ENCODE peak calls at places on chromosomes 11 and 22, in ten cellular contexts. One of them, this sample, is unnamed.
A peak's percentile ranks its signal among the peaks of the same experiment; 100 is the strongest.

GRCh38 chr11:85682330-85683305 is 3.4 kb downstream of the CCDC89 start:
- DNase-seq in astrocyte: peak; percentile 30
- DNase-seq in brain microvascular endothelial cell: peak; percentile 17
- DNase-seq in pancreas: peak; percentile 64
- DNase-seq in sigmoid colon: peak; percentile 84
- DNase-seq in fibroblast of the aortic adventitia: peak; percentile 60
- DNase-seq in LNCaP clone FGC: no peak
- DNase-seq in transverse colon: peak; percentile 55
- DNase-seq in GM23338: no peak
- DNase-seq in adrenal gland: peak; percentile 58
- DNase-seq in this sample: no peak

GRCh38 chr11:79369094-79369493 is 71.7 kb downstream of the TENM4 start:
- DNase-seq in pancreas: no peak
- DNase-seq in transverse colon: no peak
- DNase-seq in adrenal gland: no peak
- DNase-seq in fibroblast of the aortic adventitia: no peak
- DNase-seq in astrocyte: no peak
- DNase-seq in brain microvascular endothelial cell: no peak
- DNase-seq in LNCaP clone FGC: no peak
- DNase-seq in sigmoid colon: no peak
- DNase-seq in GM23338: no peak
- DNase-seq in this sample: no peak

GRCh38 chr22:20138417-20138738 is 6.8 kb downstream of the ZDHHC8 start:
- DNase-seq in sigmoid colon: no peak
- DNase-seq in GM23338: no peak
- DNase-seq in adrenal gland: no peak
- DNase-seq in astrocyte: no peak
- DNase-seq in fibroblast of the aortic adventitia: no peak
- DNase-seq in LNCaP clone FGC: no peak
- DNase-seq in brain microvascular endothelial cell: no peak
- DNase-seq in transverse colon: no peak
- DNase-seq in pancreas: no peak
- DNase-seq in this sample: no peak

GRCh38 chr11:98536023-98536422 is 484.7 kb upstream of the CNTN5 start:
- DNase-seq in pancreas: no peak
- DNase-seq in astrocyte: no peak
- DNase-seq in sigmoid colon: no peak
- DNase-seq in transverse colon: no peak
- DNase-seq in adrenal gland: no peak
- DNase-seq in GM23338: no peak
- DNase-seq in LNCaP clone FGC: no peak
- DNase-seq in fibroblast of the aortic adventitia: no peak
- DNase-seq in brain microvascular endothelial cell: no peak
- DNase-seq in this sample: no peak

GRCh38 chr11:126607374-126607773 is 251.9 kb downstream of the ST3GAL4 start:
- DNase-seq in sigmoid colon: no peak
- DNase-seq in pancreas: peak; percentile 43
- DNase-seq in fibroblast of the aortic adventitia: peak; percentile 61
- DNase-seq in adrenal gland: peak; percentile 53
- DNase-seq in transverse colon: peak; percentile 25
- DNase-seq in GM23338: peak; percentile 89
- DNase-seq in brain microvascular endothelial cell: peak; percentile 59
- DNase-seq in LNCaP clone FGC: peak; percentile 7
- DNase-seq in astrocyte: peak; percentile 27
- DNase-seq in this sample: peak; percentile 55

GRCh38 chr11:118621071-118621815 is 13.8 kb downstream of the PHLDB1 start:
- DNase-seq in transverse colon: peak; percentile 82
- DNase-seq in LNCaP clone FGC: no peak
- DNase-seq in pancreas: peak; percentile 77
- DNase-seq in adrenal gland: peak; percentile 89
- DNase-seq in brain microvascular endothelial cell: peak; percentile 90
- DNase-seq in fibroblast of the aortic adventitia: peak; percentile 81
- DNase-seq in astrocyte: peak; percentile 82
- DNase-seq in sigmoid colon: peak; percentile 96
- DNase-seq in GM23338: peak; percentile 95
- DNase-seq in this sample: peak; percentile 75

GRCh38 chr22:49431559-49431958 is 396.1 kb downstream of the BRD1 start:
- DNase-seq in adrenal gland: no peak
- DNase-seq in pancreas: no peak
- DNase-seq in LNCaP clone FGC: no peak
- DNase-seq in GM23338: no peak
- DNase-seq in sigmoid colon: no peak
- DNase-seq in transverse colon: no peak
- DNase-seq in brain microvascular endothelial cell: no peak
- DNase-seq in fibroblast of the aortic adventitia: no peak
- DNase-seq in astrocyte: no peak
- DNase-seq in this sample: no peak

GRCh38 chr11:47917643-47918369 is 62.6 kb upstream of the PTPRJ start:
- DNase-seq in fibroblast of the aortic adventitia: peak; percentile 100
- DNase-seq in GM23338: peak; percentile 66
- DNase-seq in brain microvascular endothelial cell: peak; percentile 59
- DNase-seq in transverse colon: peak; percentile 73
- DNase-seq in astrocyte: peak; percentile 94
- DNase-seq in adrenal gland: peak; percentile 81
- DNase-seq in sigmoid colon: peak; percentile 96
- DNase-seq in pancreas: peak; percentile 93
- DNase-seq in LNCaP clone FGC: no peak
- DNase-seq in this sample: peak; percentile 87

GRCh38 chr11:76666408-76666807 is 4.1 kb downstream of the LRRC32 start:
- DNase-seq in sigmoid colon: peak; percentile 69
- DNase-seq in adrenal gland: no peak
- DNase-seq in GM23338: peak; percentile 30
- DNase-seq in pancreas: no peak
- DNase-seq in brain microvascular endothelial cell: no peak
- DNase-seq in transverse colon: peak; percentile 14
- DNase-seq in astrocyte: no peak
- DNase-seq in LNCaP clone FGC: no peak
- DNase-seq in fibroblast of the aortic adventitia: peak; percentile 56
- DNase-seq in this sample: no peak

GRCh38 chr11:114147389-114148382 is 88.2 kb downstream of the ZBTB16 start:
- DNase-seq in GM23338: no peak
- DNase-seq in sigmoid colon: peak; percentile 72
- DNase-seq in astrocyte: no peak
- DNase-seq in fibroblast of the aortic adventitia: peak; percentile 23
- DNase-seq in transverse colon: no peak
- DNase-seq in brain microvascular endothelial cell: no peak
- DNase-seq in LNCaP clone FGC: no peak
- DNase-seq in pancreas: no peak
- DNase-seq in adrenal gland: peak; percentile 62
- DNase-seq in this sample: no peak

GRCh38 chr11:77351281-77351905 is 49.9 kb upstream of the GDPD4 start:
- DNase-seq in transverse colon: no peak
- DNase-seq in sigmoid colon: no peak
- DNase-seq in fibroblast of the aortic adventitia: peak; percentile 47
- DNase-seq in brain microvascular endothelial cell: no peak
- DNase-seq in LNCaP clone FGC: no peak
- DNase-seq in astrocyte: no peak
- DNase-seq in pancreas: no peak
- DNase-seq in GM23338: no peak
- DNase-seq in adrenal gland: no peak
- DNase-seq in this sample: no peak

DNA sequence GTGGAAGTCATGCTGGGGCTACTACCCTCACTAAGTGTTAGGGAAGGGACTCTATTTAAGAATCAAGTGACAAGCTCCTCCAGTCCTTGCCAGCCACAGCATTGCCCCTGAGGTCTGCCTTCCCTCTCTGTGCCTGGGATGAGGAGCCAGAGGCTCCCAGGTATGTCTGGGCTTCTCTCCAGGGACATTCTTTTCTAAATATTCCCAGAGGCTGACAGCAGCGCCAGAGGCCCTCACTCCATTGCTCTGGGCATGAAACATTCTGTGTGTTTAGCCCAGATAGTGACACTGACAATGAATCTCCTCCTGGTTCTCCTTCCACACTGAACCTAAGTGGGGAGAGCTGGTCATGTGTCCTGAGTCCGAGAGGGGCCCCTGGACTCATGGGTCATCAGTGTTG is 2.2 kb downstream of the OR51E1 start:
- DNase-seq in transverse colon: no peak
- DNase-seq in brain microvascular endothelial cell: no peak
- DNase-seq in fibroblast of the aortic adventitia: no peak
- DNase-seq in astrocyte: no peak
- DNase-seq in sigmoid colon: no peak
- DNase-seq in adrenal gland: no peak
- DNase-seq in pancreas: no peak
- DNase-seq in LNCaP clone FGC: no peak
- DNase-seq in GM23338: no peak
- DNase-seq in this sample: no peak
- H3K4me3 ChIP-seq in transverse colon: no peak overlapping the region
- H3K4me3 ChIP-seq in brain microvascular endothelial cell: no peak overlapping the region
- H3K4me3 ChIP-seq in fibroblast of the aortic adventitia: no peak overlapping the region
- H3K4me3 ChIP-seq in astrocyte: no peak overlapping the region
- H3K4me3 ChIP-seq in sigmoid colon: no peak overlapping the region
- H3K4me3 ChIP-seq in adrenal gland: no peak overlapping the region
- H3K4me3 ChIP-seq in pancreas: no peak overlapping the region
- H3K4me3 ChIP-seq in LNCaP clone FGC: no peak overlapping the region
- H3K4me3 ChIP-seq in GM23338: no peak overlapping the region
- H3K4me3 ChIP-seq in this sample: no peak overlapping the region

GRCh38 chr11:1625541-1625940 is 3.6 kb upstream of the KRTAP5-4 start:
- DNase-seq in pancreas: no peak
- DNase-seq in transverse colon: no peak
- DNase-seq in GM23338: no peak
- DNase-seq in astrocyte: no peak
- DNase-seq in adrenal gland: no peak
- DNase-seq in sigmoid colon: peak; percentile 45
- DNase-seq in LNCaP clone FGC: no peak
- DNase-seq in brain microvascular endothelial cell: no peak
- DNase-seq in fibroblast of the aortic adventitia: no peak
- DNase-seq in this sample: no peak

GRCh38 chr11:1632053-1632714 is 2.6 kb downstream of the KRTAP5-5 start:
- DNase-seq in LNCaP clone FGC: no peak
- DNase-seq in fibroblast of the aortic adventitia: no peak
- DNase-seq in adrenal gland: no peak
- DNase-seq in astrocyte: no peak
- DNase-seq in brain microvascular endothelial cell: no peak
- DNase-seq in pancreas: peak; percentile 53
- DNase-seq in sigmoid colon: peak; percentile 44
- DNase-seq in GM23338: no peak
- DNase-seq in transverse colon: no peak
- DNase-seq in this sample: no peak

GRCh38 chr11:1631066-1631568 is 1.5 kb downstream of the KRTAP5-5 start:
- DNase-seq in fibroblast of the aortic adventitia: no peak
- DNase-seq in brain microvascular endothelial cell: no peak
- DNase-seq in astrocyte: no peak
- DNase-seq in transverse colon: no peak
- DNase-seq in adrenal gland: no peak
- DNase-seq in sigmoid colon: peak; percentile 41
- DNase-seq in pancreas: no peak
- DNase-seq in GM23338: no peak
- DNase-seq in LNCaP clone FGC: no peak
- DNase-seq in this sample: no peak

GRCh38 chr11:1629326-1630185 is at the start of gene KRTAP5-5:
- DNase-seq in sigmoid colon: no peak
- DNase-seq in brain microvascular endothelial cell: no peak
- DNase-seq in astrocyte: no peak
- DNase-seq in LNCaP clone FGC: no peak
- DNase-seq in pancreas: no peak
- DNase-seq in transverse colon: no peak
- DNase-seq in adrenal gland: no peak
- DNase-seq in GM23338: peak; percentile 22
- DNase-seq in fibroblast of the aortic adventitia: no peak
- DNase-seq in this sample: no peak

DNA sequence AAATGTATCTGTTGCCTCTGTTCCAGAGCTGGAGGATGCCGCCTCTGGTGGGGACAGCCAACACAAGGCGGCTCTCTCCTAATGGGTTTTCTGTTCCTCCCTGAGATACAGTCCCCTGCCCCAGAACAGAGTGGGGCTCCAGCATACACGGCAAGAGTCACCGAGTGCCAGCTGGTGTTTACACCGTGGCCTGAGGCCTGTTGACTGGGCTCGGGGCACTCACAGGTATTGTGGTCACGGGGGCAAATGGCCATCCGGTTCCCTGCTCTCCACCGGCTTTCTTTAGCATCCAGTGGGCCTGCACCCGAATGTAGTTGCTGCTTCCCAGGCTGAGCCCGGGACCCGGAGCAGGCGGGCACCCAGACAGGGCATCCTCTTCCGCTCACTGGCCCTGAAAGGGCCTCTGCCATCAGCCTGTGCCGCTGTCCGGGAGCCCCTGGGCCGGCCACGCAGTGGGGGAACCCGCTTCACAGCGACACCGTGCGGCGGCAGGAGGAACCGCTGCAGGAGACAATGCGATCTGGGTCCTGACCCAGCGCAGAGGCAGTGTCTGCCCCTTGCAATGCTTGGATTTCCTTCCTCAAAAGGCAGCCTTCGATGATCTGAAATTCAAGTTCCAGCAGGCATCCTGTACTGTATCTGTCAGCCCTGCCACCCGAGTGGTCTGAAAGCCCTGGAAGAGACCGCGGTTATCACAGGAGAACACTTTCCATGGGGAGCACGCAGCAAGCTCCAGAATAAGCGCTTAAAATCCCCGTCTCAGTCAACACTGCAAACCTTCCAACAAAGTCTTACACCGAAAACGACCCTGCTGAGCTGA is 859 bp upstream of the KRTAP5-5 start:
- DNase-seq in sigmoid colon: peak; percentile 60
- DNase-seq in GM23338: peak; percentile 79
- DNase-seq in transverse colon: peak; percentile 64
- DNase-seq in astrocyte: peak; percentile 3
- DNase-seq in fibroblast of the aortic adventitia: peak; percentile 10
- DNase-seq in brain microvascular endothelial cell: no peak
- DNase-seq in LNCaP clone FGC: no peak
- DNase-seq in adrenal gland: peak; percentile 53
- DNase-seq in pancreas: no peak
- DNase-seq in this sample: no peak
- TF ChIP-seq CTCF in sigmoid colon: peak; percentile 60
- TF ChIP-seq CTCF in GM23338: peak; percentile 88
- TF ChIP-seq CTCF in transverse colon: peak; percentile 95
- TF ChIP-seq CTCF in astrocyte: peak; percentile 75
- TF ChIP-seq CTCF in fibroblast of the aortic adventitia: peak; percentile 88
- TF ChIP-seq CTCF in brain microvascular endothelial cell: peak; percentile 98
- TF ChIP-seq CTCF in LNCaP clone FGC: peak; percentile 92
- TF ChIP-seq CTCF in adrenal gland: peak; percentile 67
- TF ChIP-seq CTCF in pancreas: peak; percentile 88
- TF ChIP-seq CTCF in this sample: peak; percentile 96

GRCh38 chr11:73275381-73275750 is 3.2 kb downstream of the P2RY6 start:
- DNase-seq in sigmoid colon: peak; percentile 46
- DNase-seq in adrenal gland: no peak
- DNase-seq in transverse colon: no peak
- DNase-seq in fibroblast of the aortic adventitia: no peak
- DNase-seq in GM23338: no peak
- DNase-seq in pancreas: no peak
- DNase-seq in LNCaP clone FGC: no peak
- DNase-seq in brain microvascular endothelial cell: no peak
- DNase-seq in astrocyte: no peak
- DNase-seq in this sample: no peak
- H3K4me3 ChIP-seq in sigmoid colon: no peak overlapping the region
- H3K4me3 ChIP-seq in adrenal gland: no peak overlapping the region
- H3K4me3 ChIP-seq in transverse colon: no peak overlapping the region
- H3K4me3 ChIP-seq in fibroblast of the aortic adventitia: no peak overlapping the region
- H3K4me3 ChIP-seq in GM23338: no peak overlapping the region
- H3K4me3 ChIP-seq in pancreas: no peak overlapping the region
- H3K4me3 ChIP-seq in LNCaP clone FGC: no peak overlapping the region
- H3K4me3 ChIP-seq in brain microvascular endothelial cell: no peak overlapping the region
- H3K4me3 ChIP-seq in astrocyte: no peak overlapping the region
- H3K4me3 ChIP-seq in this sample: no peak overlapping the region

DNA sequence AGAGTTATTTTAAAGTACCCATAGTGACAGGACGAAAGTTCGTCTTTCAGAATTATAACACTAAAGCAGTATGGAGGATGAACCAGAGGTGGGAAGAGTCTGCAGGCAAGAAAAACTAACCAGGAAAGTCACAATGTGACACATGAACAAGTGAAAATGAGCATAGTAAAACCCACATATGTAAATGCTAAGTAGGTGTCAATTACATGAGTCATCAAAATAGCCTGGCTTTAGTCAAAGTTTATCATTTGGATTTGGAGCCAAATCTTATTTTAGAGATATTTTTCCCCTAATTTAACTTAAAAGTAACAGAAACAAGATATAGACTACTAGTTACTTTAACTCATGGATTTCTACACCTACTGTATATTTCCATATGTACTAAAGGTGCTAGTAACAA is 159.8 kb downstream of the GRIA4 start:
- DNase-seq in brain microvascular endothelial cell: no peak
- DNase-seq in GM23338: no peak
- DNase-seq in pancreas: no peak
- DNase-seq in adrenal gland: no peak
- DNase-seq in transverse colon: no peak
- DNase-seq in LNCaP clone FGC: no peak
- DNase-seq in astrocyte: no peak
- DNase-seq in sigmoid colon: no peak
- DNase-seq in fibroblast of the aortic adventitia: no peak
- DNase-seq in this sample: no peak
- TF ChIP-seq CTCF in brain microvascular endothelial cell: no peak
- TF ChIP-seq CTCF in GM23338: no peak
- TF ChIP-seq CTCF in pancreas: no peak
- TF ChIP-seq CTCF in adrenal gland: no peak
- TF ChIP-seq CTCF in transverse colon: no peak
- TF ChIP-seq CTCF in LNCaP clone FGC: no peak
- TF ChIP-seq CTCF in astrocyte: no peak
- TF ChIP-seq CTCF in sigmoid colon: no peak
- TF ChIP-seq CTCF in fibroblast of the aortic adventitia: no peak
- TF ChIP-seq CTCF in this sample: no peak

This sample was measured in HFF-Myc.